ENCODE peak calls at places on chromosomes 12 and 14, in nine cellular contexts. K is C1 segment of cervical spinal cord; I is activated T-cell treated with anti-CD3 and anti-CD28 coated beads, Interleukin-2, amount 50 U/mL, for 24 hours; L is NCI-H1092 treated with DMSO at 0.1 percent for 48 hours; U is mammary epithelial cell; X is NCI-H774; Q is stimulated activated CD4-positive, alpha-beta T cell treated with anti-CD3 and anti-CD28 coated beads, Interleukin-1b, Interleukin-23, amount 100 ng/mL, for 24 hours; T is hepatic stellate cell; H is stimulated activated CD8-positive, alpha-beta memory T cell treated with anti-CD3 and anti-CD28 coated beads, Interleukin-4, amount 100 ng/mL, for 1 hour. Y is an unnamed sample.

GRCh38 chr14:38107216-38107631 is 100.5 kb upstream of the SSTR1 start:
- DNase-seq in L (no peak), K (no peak), H (no peak), X (no peak), U (no peak), Q (no peak), T (no peak), I (no peak), Y (no peak)

GRCh38 chr12:15404485-15404884 is 82.2 kb downstream of the PTPRO start:
- DNase-seq in H (no peak), T (peak; percentile 22), X (no peak), K (no peak), I (no peak), L (no peak), Q (no peak), U (peak; percentile 60), Y (no peak)

GRCh38 chr12:59164226-59164625 is 243.9 kb upstream of the LRIG3 start:
- DNase-seq in L (no peak), H (no peak), I (no peak), K (no peak), Q (no peak), T (no peak), X (no peak), U (no peak), Y (no peak)

GRCh38 chr12:131287938-131288797 is 334.5 kb downstream of the ADGRD1 start:
- DNase-seq in H (no peak), U (no peak), K (no peak), I (peak; percentile 7), X (no peak), T (no peak), L (no peak), Q (no peak), Y (no peak)

GRCh38 chr12:77914089-77914488 is 83.4 kb downstream of the NAV3 start:
- DNase-seq in I (no peak), Q (no peak), X (no peak), K (no peak), T (no peak), U (no peak), L (peak; percentile 72), H (no peak), Y (no peak)

GRCh38 chr12:128813392-128813791 is 10.4 kb downstream of the SLC15A4 start:
- DNase-seq in L (no peak), Q (no peak), U (no peak), I (no peak), H (no peak), X (no peak), K (no peak), T (no peak), Y (no peak)

GRCh38 chr14:88476375-88476774 is 78.4 kb downstream of the PTPN21 start:
- DNase-seq in X (no peak), T (no peak), L (no peak), U (no peak), Q (no peak), I (no peak), H (no peak), K (no peak), Y (no peak)

GRCh38 chr12:108337235-108338223 is 1.6 kb downstream of the CMKLR1 start:
- DNase-seq in U (no peak), T (peak; percentile 42), X (no peak), I (no peak), Q (no peak), H (no peak), K (no peak), L (no peak), Y (no peak)

GRCh38 chr14:50813544-50813863 is 17.5 kb downstream of the NIN start:
- DNase-seq in X (no peak), K (no peak), H (no peak), I (no peak), L (no peak), T (no peak), Q (no peak), U (no peak), Y (no peak)

GRCh38 chr14:52023518-52023917 is 34.2 kb downstream of the RTRAF start:
- DNase-seq in H (no peak), K (no peak), I (no peak), Q (no peak), L (no peak), X (no peak), U (peak; percentile 45), T (peak; percentile 68), Y (no peak)

GRCh38 chr14:50816419-50817047 is 14.4 kb downstream of the NIN start:
- DNase-seq in L (no peak), X (no peak), I (no peak), Q (no peak), H (no peak), U (no peak), T (peak; percentile 32), K (no peak), Y (no peak)

GRCh38 chr14:38339704-38340103 is 83.8 kb upstream of the CLEC14A start:
- DNase-seq in L (no peak), Q (no peak), K (no peak), H (no peak), T (no peak), I (no peak), U (no peak), X (no peak), Y (no peak)

GRCh38 chr14:88599761-88600439 is 37.1 kb downstream of the ZC3H14 start:
- DNase-seq in X (no peak), K (no peak), T (no peak), L (no peak), H (no peak), U (no peak), I (peak; percentile 42), Q (no peak), Y (no peak)

GRCh38 chr14:92647499-92648279 is 100.7 kb downstream of the LGMN start:
- DNase-seq in U (no peak), T (peak; percentile 57), H (no peak), I (no peak), X (no peak), L (no peak), K (no peak), Q (no peak), Y (no peak)

GRCh38 chr12:110279561-110279960 is 1.5 kb upstream of the ATP2A2 start:
- DNase-seq in U (no peak), T (no peak), I (no peak), L (peak; percentile 38), H (no peak), X (peak; percentile 20), K (peak; percentile 52), Q (no peak), Y (no peak)

GRCh38 chr14:68633131-68633991 is 159.5 kb downstream of the ZFP36L1 start:
- DNase-seq in U (peak; percentile 61), K (peak; percentile 39), L (peak; percentile 55), H (no peak), Q (no peak), T (peak; percentile 42), I (no peak), X (no peak), Y (peak; percentile 35)

GRCh38 chr12:75747572-75747995 is 236.2 kb upstream of the KRR1 start:
- DNase-seq in X (no peak), T (no peak), U (peak; percentile 84), Q (no peak), K (no peak), H (no peak), L (no peak), I (no peak), Y (no peak)

GRCh38 chr12:120620624-120621023 is 19.8 kb upstream of the CABP1 start:
- DNase-seq in K (no peak), X (no peak), T (no peak), L (no peak), Q (no peak), I (no peak), U (peak; percentile 89), H (no peak), Y (no peak)

GRCh38 chr12:53591301-53592206 is 34.6 kb downstream of the ATF7 start:
- DNase-seq in H (no peak), X (no peak), Q (no peak), K (peak; percentile 87), T (no peak), U (no peak), L (peak; percentile 11), I (no peak), Y (peak; percentile 8)

GRCh38 chr14:72779679-72780078 is 114.2 kb downstream of the DPF3 start:
- DNase-seq in L (no peak), H (no peak), I (no peak), X (no peak), K (no peak), Q (no peak), U (peak; percentile 14), T (no peak), Y (no peak)

GRCh38 chr14:33598582-33598981 is 352.3 kb downstream of the EGLN3 start:
- DNase-seq in L (no peak), Q (no peak), K (no peak), H (no peak), U (no peak), X (no peak), T (no peak), I (no peak), Y (no peak)

GRCh38 chr12:103799504-103800251 is 41.4 kb downstream of the NT5DC3 start:
- DNase-seq in X (peak; percentile 91), L (peak; percentile 75), K (no peak), I (no peak), U (peak; percentile 95), T (no peak), Q (no peak), H (no peak), Y (no peak)

GRCh38 chr12:62604373-62604772 is 137.7 kb downstream of the MON2 start:
- DNase-seq in U (no peak), H (no peak), I (no peak), T (no peak), L (no peak), K (no peak), X (no peak), Q (no peak), Y (no peak)